ENCODE peak calls at places on chromosomes 7 and 10, in five cellular contexts. K, Z, R, D and A are unnamed samples.

GRCh38 chr10:86601956-86602592 is 52.3 kb upstream of the OPN4 start:
- DNase-seq in D (no peak), K (no peak), Z (no peak), R (peak), A (no peak)

GRCh38 chr10:68106656-68107055 is 2.6 kb upstream of the MYPN start:
- DNase-seq in R (peak), Z (no peak), D (no peak), K (no peak), A (peak)

GRCh38 chr7:129213828-129214227 is 11.0 kb upstream of the AHCYL2 start:
- DNase-seq in R (no peak), D (peak), Z (peak), K (no peak), A (no peak)

GRCh38 chr7:16098585-16099179 is 322.7 kb downstream of the CRPPA start:
- DNase-seq in Z (peak), K (no peak), D (no peak), R (peak), A (peak)

GRCh38 chr7:3649250-3649649 is 348.2 kb downstream of the SDK1 start:
- DNase-seq in D (no peak), R (peak), Z (peak), K (no peak), A (peak)

GRCh38 chr7:139542308-139543151 is 19.0 kb downstream of the CLEC2L start:
- DNase-seq in Z (no peak), K (no peak), R (no peak), D (no peak), A (no peak)

GRCh38 chr10:124676416-124677062 is 67.6 kb downstream of the FAM53B start:
- DNase-seq in D (no peak), Z (no peak), R (no peak), K (no peak), A (no peak)

GRCh38 chr10:102065561-102066420 is 642 bp downstream of the HPS6 start:
- DNase-seq in Z (peak), R (peak), K (peak), D (peak), A (peak)

GRCh38 chr10:102673961-102674511 is 29.8 kb downstream of the TRIM8 start:
- DNase-seq in R (peak), Z (peak), D (peak), K (peak), A (peak)

GRCh38 chr10:17229016-17229716 is 1.1 kb downstream of the VIM start:
- DNase-seq in Z (peak), D (peak), K (peak), R (peak), A (peak)

GRCh38 chr10:102782698-102783540 is 39.2 kb downstream of the WBP1L start:
- DNase-seq in K (no peak), D (no peak), Z (peak), R (peak), A (peak)

GRCh38 chr10:43204943-43205671 is 61.8 kb downstream of the RASGEF1A start:
- DNase-seq in K (peak), Z (peak), R (peak), D (peak), A (peak)

GRCh38 chr10:16750461-16750860 is 66.8 kb downstream of the RSU1 start:
- DNase-seq in K (no peak), R (peak), Z (no peak), D (no peak), A (no peak)

GRCh38 chr7:111190804-111191203 is 99.9 kb downstream of the LRRN3 start:
- DNase-seq in K (no peak), R (no peak), Z (no peak), D (no peak), A (no peak)

GRCh38 chr10:129971381-129972144 is 7.5 kb upstream of the EBF3 start:
- DNase-seq in D (peak), R (peak), Z (peak), K (peak), A (peak)

GRCh38 chr7:142853739-142854504 is 954 bp upstream of the EPHB6 start:
- DNase-seq in R (peak), Z (peak), K (peak), D (peak), A (peak)

GRCh38 chr7:27150568-27151340 is 1.6 kb downstream of the HOXA3 start:
- DNase-seq in Z (peak), D (peak), K (no peak), R (peak), A (peak)

GRCh38 chr10:79244841-79245504 is 102.3 kb upstream of the PPIF start:
- DNase-seq in K (no peak), D (no peak), R (no peak), Z (no peak), A (peak)

GRCh38 chr10:75399461-75400162 is 2.0 kb downstream of the ZNF503 start:
- DNase-seq in R (peak), Z (peak), D (peak), K (peak), A (peak)

GRCh38 chr7:150994141-150994837 is 3.5 kb downstream of the NOS3 start:
- DNase-seq in R (no peak), Z (peak), K (no peak), D (no peak), A (no peak)

GRCh38 chr7:39838326-39838725 is 111.7 kb upstream of the CDK13 start:
- DNase-seq in D (no peak), R (peak), Z (no peak), K (no peak), A (peak)

GRCh38 chr7:3064077-3064476 is 20.4 kb upstream of the CARD11 start:
- DNase-seq in D (no peak), K (no peak), R (no peak), Z (peak), A (no peak)

GRCh38 chr7:46810986-46811385 is 770.9 kb downstream of the TNS3 start:
- DNase-seq in Z (no peak), R (no peak), K (no peak), D (no peak), A (no peak)

GRCh38 chr10:70274643-70275042 is 9.2 kb downstream of the NPFFR1 start:
- DNase-seq in R (peak), K (no peak), D (no peak), Z (no peak), A (peak)

GRCh38 chr10:91745086-91745831 is 53.0 kb upstream of the TNKS2 start:
- DNase-seq in D (peak), K (peak), R (no peak), Z (peak), A (peak)

GRCh38 chr7:36565792-36566356 is 158.4 kb downstream of the AOAH start:
- DNase-seq in Z (no peak), R (no peak), D (no peak), K (no peak), A (no peak)

GRCh38 chr10:132422931-132423813 is 26.2 kb downstream of the PWWP2B start:
- DNase-seq in D (no peak), Z (no peak), R (no peak), K (no peak), A (peak)

GRCh38 chr7:21113609-21114416 is 314.1 kb upstream of the SP4 start:
- DNase-seq in Z (no peak), K (no peak), D (no peak), R (no peak), A (peak)

GRCh38 chr10:19789607-19790006 is 26.6 kb upstream of the PLXDC2 start:
- DNase-seq in Z (no peak), K (no peak), D (no peak), R (no peak), A (no peak)

GRCh38 chr7:77253151-77253550 is 53.5 kb upstream of the FGL2 start:
- DNase-seq in Z (peak), R (no peak), D (no peak), K (no peak), A (no peak)

GRCh38 chr7:81161459-81162075 is 242.7 kb upstream of the SEMA3C start:
- DNase-seq in R (peak), Z (peak), K (no peak), D (no peak), A (peak)

GRCh38 chr7:83486536-83486935 is 162.4 kb downstream of the SEMA3E start:
- DNase-seq in Z (no peak), R (no peak), K (no peak), D (no peak), A (no peak)

GRCh38 chr10:125154529-125154928 is 5.8 kb downstream of the CTBP2 start:
- DNase-seq in Z (no peak), K (no peak), D (peak), R (no peak), A (peak)

GRCh38 chr10:127041561-127041960 is 136.3 kb downstream of the DOCK1 start:
- DNase-seq in K (no peak), D (no peak), R (peak), Z (no peak), A (peak)

GRCh38 chr10:29949411-29950011 is 109.9 kb downstream of the JCAD start:
- DNase-seq in Z (no peak), R (peak), K (no peak), D (no peak), A (peak)

GRCh38 chr7:77985974-77986339 is 187.4 kb downstream of the PHTF2 start:
- DNase-seq in D (no peak), Z (no peak), R (no peak), K (no peak), A (no peak)

GRCh38 chr10:64379898-64380297 is 858.7 kb downstream of the REEP3 start:
- DNase-seq in Z (peak), D (peak), K (no peak), R (no peak), A (no peak)

GRCh38 chr10:118207470-118208007 is 134.6 kb downstream of the FAM204A start:
- DNase-seq in R (no peak), Z (no peak), K (no peak), D (no peak), A (no peak)

DNA sequence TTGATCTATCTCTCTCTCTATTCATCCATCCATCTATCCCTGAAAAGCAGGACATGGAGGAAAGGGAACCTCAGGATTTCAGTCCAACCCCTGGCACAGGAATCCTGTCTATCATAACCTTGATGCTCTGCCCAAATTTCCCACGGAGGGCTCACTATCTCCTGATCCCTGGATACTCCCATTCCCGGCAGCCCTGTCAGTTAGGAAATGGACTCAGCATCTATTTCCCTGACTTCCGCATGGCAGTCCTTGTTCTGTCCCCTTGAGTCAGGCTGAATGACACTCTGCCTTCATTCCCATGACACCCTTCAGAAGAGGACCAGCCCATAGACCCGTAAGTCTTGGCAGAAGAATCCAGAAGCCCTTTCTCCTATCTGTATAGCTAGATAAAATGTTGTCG is 77.7 kb downstream of the VWA2 start:
- DNase-seq in D (no peak), K (no peak), R (no peak), Z (no peak), A (no peak)
- H3K4ac ChIP-seq in D (no peak), K (no peak), R (no peak), Z (no peak), A (no peak)

GRCh38 chr7:976901-977325 is 1.6 kb upstream of the COX19 start:
- DNase-seq in D (no peak), Z (no peak), K (no peak), R (no peak), A (no peak)
- H3K4ac ChIP-seq in D (no peak), Z (no peak), K (no peak), R (no peak), A (no peak)

GRCh38 chr7:149003018-149003417 is 25.3 kb downstream of the PDIA4 start:
- DNase-seq in Z (no peak), D (no peak), R (no peak), K (no peak), A (no peak)
- H3K4ac ChIP-seq in Z (no peak), D (no peak), R (no peak), K (no peak), A (no peak)

GRCh38 chr10:110789604-110790428 is 81.9 kb upstream of the PDCD4 start:
- DNase-seq in Z (no peak), K (no peak), R (no peak), D (no peak), A (no peak)
- H3K4ac ChIP-seq in Z (no peak), K (no peak), R (no peak), D (no peak), A (peak)